ENCODE peak calls at places on chromosomes 7 and 10, in seven cellular contexts. F is NCI-H1092; G is PC-3; V is ecto neural progenitor cell; M is stimulated activated CD4-positive, alpha-beta T cell treated with anti-CD3 and anti-CD28 coated beads, Interleukin-12 subunit alpha, Interleukin-12 subunit beta, amount 100 ng/mL, for 24 hours; X is left cardiac atrium; O is stimulated activated CD8-positive, alpha-beta memory T cell treated with anti-CD3 and anti-CD28 coated beads, Interleukin-4, amount 100 ng/mL, for 1 hour. W is an unnamed sample.

GRCh38 chr7:128099204-128099671 is 68.0 kb upstream of the LRRC4 start:
- DNase-seq in X (no peak), G (peak; percentile 29), M (no peak), O (no peak), V (no peak), F (no peak), W (no peak)

GRCh38 chr7:13989138-13989943 is at the start of gene ETV1:
- DNase-seq in O (no peak), V (peak; percentile 92), F (peak; percentile 75), X (peak; percentile 74), G (peak; percentile 65), M (no peak), W (peak; percentile 72)

GRCh38 chr7:111380945-111381344 is 181.3 kb downstream of the IMMP2L start:
- DNase-seq in O (no peak), F (no peak), X (no peak), G (no peak), M (no peak), V (no peak), W (no peak)

GRCh38 chr10:13913890-13914289 is 327.1 kb downstream of the PRPF18 start:
- DNase-seq in G (no peak), X (peak; percentile 37), V (no peak), O (no peak), M (no peak), F (no peak), W (peak; percentile 76)

GRCh38 chr10:48253970-48254657 is 20.4 kb downstream of the FRMPD2 start:
- DNase-seq in G (peak; percentile 73), M (no peak), O (no peak), F (no peak), V (no peak), X (no peak), W (peak; percentile 76)

GRCh38 chr10:5625992-5626777 is 40.2 kb downstream of the ASB13 start:
- DNase-seq in M (no peak), V (no peak), X (no peak), O (no peak), G (no peak), F (no peak), W (no peak)

GRCh38 chr7:80136276-80137045 is 1.8 kb downstream of the GNAI1 start:
- DNase-seq in O (no peak), F (no peak), M (no peak), G (peak; percentile 50), X (no peak), V (no peak), W (no peak)

GRCh38 chr10:8453587-8453986 is 399.1 kb downstream of the GATA3 start:
- DNase-seq in G (peak; percentile 35), M (no peak), X (peak; percentile 69), F (no peak), V (no peak), O (no peak), W (peak; percentile 4)

GRCh38 chr7:111833461-111833860 is 271.2 kb upstream of the IMMP2L start:
- DNase-seq in F (no peak), G (no peak), M (no peak), X (no peak), O (no peak), V (no peak), W (no peak)

GRCh38 chr10:72126872-72127232 is 38.5 kb upstream of the SPOCK2 start:
- DNase-seq in O (no peak), F (no peak), G (no peak), X (no peak), V (no peak), M (no peak), W (no peak)

GRCh38 chr10:77392236-77392721 is 245.3 kb downstream of the KCNMA1 start:
- DNase-seq in M (no peak), V (no peak), X (no peak), F (no peak), G (no peak), O (no peak), W (no peak)

GRCh38 chr7:83921798-83922607 is 272.6 kb downstream of the SEMA3A start:
- DNase-seq in F (peak; percentile 9), O (no peak), X (no peak), G (no peak), V (no peak), M (no peak), W (no peak)

GRCh38 chr7:1917221-1918062 is 247.4 kb downstream of the ELFN1 start:
- DNase-seq in O (no peak), M (no peak), V (no peak), F (no peak), X (no peak), G (no peak), W (no peak)

GRCh38 chr7:46512901-46513431 is 591.9 kb upstream of the IGFBP3 start:
- DNase-seq in O (no peak), F (no peak), G (no peak), V (no peak), X (no peak), M (no peak), W (no peak)

W was measured in thyroid gland.